ENCODE peak calls at places on chromosomes 3 and 15, in eight cellular contexts. One of them, this sample, is unnamed.

GRCh38 chr3:2656806-2657205 is 453.4 kb downstream of the IL5RA start:
- DNase-seq in stimulated activated CD4-positive, alpha-beta T cell treated with anti-CD3 and anti-CD28 coated beads, Interleukin-1b, Interleukin-23, amount 100 ng/mL, for 4 hours: no peak
- DNase-seq in activated T-cell treated with anti-CD3 and anti-CD28 coated beads for 48 hours: no peak
- DNase-seq in AG10803: no peak
- DNase-seq in cardiac fibroblast: peak
- DNase-seq in amygdala: no peak
- DNase-seq in B cell: no peak
- DNase-seq in HCEC 1CT: peak
- DNase-seq in this sample: no peak

GRCh38 chr3:10771486-10772225 is 44.4 kb upstream of the SLC6A11 start:
- DNase-seq in AG10803: no peak
- DNase-seq in B cell: no peak
- DNase-seq in cardiac fibroblast: no peak
- DNase-seq in stimulated activated CD4-positive, alpha-beta T cell treated with anti-CD3 and anti-CD28 coated beads, Interleukin-1b, Interleukin-23, amount 100 ng/mL, for 4 hours: no peak
- DNase-seq in activated T-cell treated with anti-CD3 and anti-CD28 coated beads for 48 hours: no peak
- DNase-seq in amygdala: no peak
- DNase-seq in HCEC 1CT: no peak
- DNase-seq in this sample: no peak

GRCh38 chr3:24741506-24741905 is 246.9 kb upstream of the THRB start:
- DNase-seq in AG10803: no peak
- DNase-seq in stimulated activated CD4-positive, alpha-beta T cell treated with anti-CD3 and anti-CD28 coated beads, Interleukin-1b, Interleukin-23, amount 100 ng/mL, for 4 hours: no peak
- DNase-seq in HCEC 1CT: no peak
- DNase-seq in amygdala: no peak
- DNase-seq in cardiac fibroblast: no peak
- DNase-seq in activated T-cell treated with anti-CD3 and anti-CD28 coated beads for 48 hours: no peak
- DNase-seq in B cell: no peak
- DNase-seq in this sample: no peak

GRCh38 chr3:13391308-13391707 is 28.8 kb downstream of the NUP210 start:
- DNase-seq in B cell: no peak
- DNase-seq in activated T-cell treated with anti-CD3 and anti-CD28 coated beads for 48 hours: no peak
- DNase-seq in amygdala: no peak
- DNase-seq in AG10803: no peak
- DNase-seq in stimulated activated CD4-positive, alpha-beta T cell treated with anti-CD3 and anti-CD28 coated beads, Interleukin-1b, Interleukin-23, amount 100 ng/mL, for 4 hours: no peak
- DNase-seq in HCEC 1CT: no peak
- DNase-seq in cardiac fibroblast: no peak
- DNase-seq in this sample: no peak

GRCh38 chr3:46477145-46477544 is 12.4 kb upstream of the LTF start:
- DNase-seq in cardiac fibroblast: no peak
- DNase-seq in stimulated activated CD4-positive, alpha-beta T cell treated with anti-CD3 and anti-CD28 coated beads, Interleukin-1b, Interleukin-23, amount 100 ng/mL, for 4 hours: no peak
- DNase-seq in HCEC 1CT: no peak
- DNase-seq in amygdala: no peak
- DNase-seq in B cell: no peak
- DNase-seq in AG10803: no peak
- DNase-seq in activated T-cell treated with anti-CD3 and anti-CD28 coated beads for 48 hours: no peak
- DNase-seq in this sample: no peak

GRCh38 chr3:109025896-109026295 is 72.2 kb upstream of the GUCA1C start:
- DNase-seq in cardiac fibroblast: no peak
- DNase-seq in activated T-cell treated with anti-CD3 and anti-CD28 coated beads for 48 hours: no peak
- DNase-seq in amygdala: no peak
- DNase-seq in HCEC 1CT: no peak
- DNase-seq in AG10803: no peak
- DNase-seq in B cell: no peak
- DNase-seq in stimulated activated CD4-positive, alpha-beta T cell treated with anti-CD3 and anti-CD28 coated beads, Interleukin-1b, Interleukin-23, amount 100 ng/mL, for 4 hours: no peak
- DNase-seq in this sample: no peak

GRCh38 chr3:100603449-100603848 is 6.0 kb upstream of the ADGRG7 start:
- DNase-seq in HCEC 1CT: peak
- DNase-seq in cardiac fibroblast: peak
- DNase-seq in B cell: no peak
- DNase-seq in amygdala: no peak
- DNase-seq in AG10803: peak
- DNase-seq in activated T-cell treated with anti-CD3 and anti-CD28 coated beads for 48 hours: no peak
- DNase-seq in stimulated activated CD4-positive, alpha-beta T cell treated with anti-CD3 and anti-CD28 coated beads, Interleukin-1b, Interleukin-23, amount 100 ng/mL, for 4 hours: no peak
- DNase-seq in this sample: no peak

GRCh38 chr3:43921056-43921455 is 230.3 kb downstream of the ABHD5 start:
- DNase-seq in amygdala: no peak
- DNase-seq in HCEC 1CT: no peak
- DNase-seq in stimulated activated CD4-positive, alpha-beta T cell treated with anti-CD3 and anti-CD28 coated beads, Interleukin-1b, Interleukin-23, amount 100 ng/mL, for 4 hours: no peak
- DNase-seq in B cell: no peak
- DNase-seq in AG10803: no peak
- DNase-seq in cardiac fibroblast: no peak
- DNase-seq in activated T-cell treated with anti-CD3 and anti-CD28 coated beads for 48 hours: no peak
- DNase-seq in this sample: no peak

GRCh38 chr3:120568624-120569023 is 27.5 kb upstream of the NDUFB4 start:
- DNase-seq in activated T-cell treated with anti-CD3 and anti-CD28 coated beads for 48 hours: no peak
- DNase-seq in amygdala: no peak
- DNase-seq in B cell: no peak
- DNase-seq in HCEC 1CT: peak
- DNase-seq in stimulated activated CD4-positive, alpha-beta T cell treated with anti-CD3 and anti-CD28 coated beads, Interleukin-1b, Interleukin-23, amount 100 ng/mL, for 4 hours: no peak
- DNase-seq in cardiac fibroblast: no peak
- DNase-seq in AG10803: peak
- DNase-seq in this sample: no peak

GRCh38 chr3:146680602-146681001 is 75.5 kb upstream of the PLSCR5 start:
- DNase-seq in cardiac fibroblast: no peak
- DNase-seq in activated T-cell treated with anti-CD3 and anti-CD28 coated beads for 48 hours: no peak
- DNase-seq in amygdala: no peak
- DNase-seq in AG10803: no peak
- DNase-seq in stimulated activated CD4-positive, alpha-beta T cell treated with anti-CD3 and anti-CD28 coated beads, Interleukin-1b, Interleukin-23, amount 100 ng/mL, for 4 hours: no peak
- DNase-seq in B cell: no peak
- DNase-seq in HCEC 1CT: no peak
- DNase-seq in this sample: no peak

GRCh38 chr3:7504886-7505775 is 644.2 kb downstream of the GRM7 start:
- DNase-seq in amygdala: no peak
- DNase-seq in cardiac fibroblast: peak
- DNase-seq in HCEC 1CT: no peak
- DNase-seq in stimulated activated CD4-positive, alpha-beta T cell treated with anti-CD3 and anti-CD28 coated beads, Interleukin-1b, Interleukin-23, amount 100 ng/mL, for 4 hours: no peak
- DNase-seq in AG10803: no peak
- DNase-seq in activated T-cell treated with anti-CD3 and anti-CD28 coated beads for 48 hours: no peak
- DNase-seq in B cell: no peak
- DNase-seq in this sample: no peak

GRCh38 chr3:9397911-9398714 is 698 bp downstream of the SETD5 start:
- DNase-seq in stimulated activated CD4-positive, alpha-beta T cell treated with anti-CD3 and anti-CD28 coated beads, Interleukin-1b, Interleukin-23, amount 100 ng/mL, for 4 hours: peak
- DNase-seq in HCEC 1CT: peak
- DNase-seq in amygdala: peak
- DNase-seq in cardiac fibroblast: peak
- DNase-seq in activated T-cell treated with anti-CD3 and anti-CD28 coated beads for 48 hours: peak
- DNase-seq in AG10803: peak
- DNase-seq in B cell: no peak
- DNase-seq in this sample: peak

GRCh38 chr3:124504332-124505059 is 225.8 kb upstream of the UMPS start:
- DNase-seq in amygdala: peak
- DNase-seq in stimulated activated CD4-positive, alpha-beta T cell treated with anti-CD3 and anti-CD28 coated beads, Interleukin-1b, Interleukin-23, amount 100 ng/mL, for 4 hours: no peak
- DNase-seq in HCEC 1CT: no peak
- DNase-seq in activated T-cell treated with anti-CD3 and anti-CD28 coated beads for 48 hours: no peak
- DNase-seq in B cell: no peak
- DNase-seq in AG10803: peak
- DNase-seq in cardiac fibroblast: peak
- DNase-seq in this sample: no peak

GRCh38 chr15:66860844-66861243 is 158.8 kb downstream of the SMAD6 start:
- DNase-seq in HCEC 1CT: no peak
- DNase-seq in activated T-cell treated with anti-CD3 and anti-CD28 coated beads for 48 hours: no peak
- DNase-seq in amygdala: no peak
- DNase-seq in B cell: no peak
- DNase-seq in cardiac fibroblast: no peak
- DNase-seq in stimulated activated CD4-positive, alpha-beta T cell treated with anti-CD3 and anti-CD28 coated beads, Interleukin-1b, Interleukin-23, amount 100 ng/mL, for 4 hours: no peak
- DNase-seq in AG10803: peak
- DNase-seq in this sample: no peak

GRCh38 chr3:186589115-186589514 is 18.6 kb downstream of the DNAJB11 start:
- DNase-seq in B cell: no peak
- DNase-seq in HCEC 1CT: peak
- DNase-seq in cardiac fibroblast: peak
- DNase-seq in amygdala: no peak
- DNase-seq in stimulated activated CD4-positive, alpha-beta T cell treated with anti-CD3 and anti-CD28 coated beads, Interleukin-1b, Interleukin-23, amount 100 ng/mL, for 4 hours: no peak
- DNase-seq in activated T-cell treated with anti-CD3 and anti-CD28 coated beads for 48 hours: no peak
- DNase-seq in AG10803: peak
- DNase-seq in this sample: no peak

GRCh38 chr3:3191675-3192480 is 12.4 kb upstream of the CRBN start:
- DNase-seq in AG10803: no peak
- DNase-seq in HCEC 1CT: no peak
- DNase-seq in B cell: no peak
- DNase-seq in activated T-cell treated with anti-CD3 and anti-CD28 coated beads for 48 hours: no peak
- DNase-seq in stimulated activated CD4-positive, alpha-beta T cell treated with anti-CD3 and anti-CD28 coated beads, Interleukin-1b, Interleukin-23, amount 100 ng/mL, for 4 hours: no peak
- DNase-seq in amygdala: no peak
- DNase-seq in cardiac fibroblast: peak
- DNase-seq in this sample: no peak

GRCh38 chr15:87528873-87529272 is 727.7 kb downstream of the NTRK3 start:
- DNase-seq in amygdala: no peak
- DNase-seq in AG10803: peak
- DNase-seq in stimulated activated CD4-positive, alpha-beta T cell treated with anti-CD3 and anti-CD28 coated beads, Interleukin-1b, Interleukin-23, amount 100 ng/mL, for 4 hours: no peak
- DNase-seq in HCEC 1CT: no peak
- DNase-seq in cardiac fibroblast: no peak
- DNase-seq in B cell: no peak
- DNase-seq in activated T-cell treated with anti-CD3 and anti-CD28 coated beads for 48 hours: no peak
- DNase-seq in this sample: no peak

This sample was measured in germinal center.